ENCODE peak calls at places on chromosomes 4 and X, in five cellular contexts. F is endodermal cell, M is aorta, I is right lobe of liver, X is ovary. E is an unnamed sample. For H3K4me1 and H3K36me3, the result is how much of the 10 kb centered on the place peaks cover.

GRCh38 chr4:113365377-113365776 is 315.9 kb downstream of the ANK2 start:
- DNase-seq in F (no peak), M (no peak), I (no peak), X (no peak), E (no peak)

GRCh38 chr4:125323547-125324100 is 8.9 kb downstream of the FAT4 start:
- DNase-seq in F (no peak), M (no peak), I (no peak), X (no peak), E (no peak)

GRCh38 chr4:7189475-7190277 is 2.7 kb upstream of the SORCS2 start:
- DNase-seq in F (peak), M (no peak), I (no peak), X (no peak), E (peak)

GRCh38 chrX:46912098-46912672 is at the start of gene JADE3:
- DNase-seq in F (peak), M (peak), I (peak), X (peak), E (peak)

GRCh38 chr4:114879916-114880315 is 233.5 kb downstream of the NDST4 start:
- DNase-seq in F (no peak), M (no peak), I (no peak), X (no peak), E (no peak)

GRCh38 chrX:40055495-40055894 is 42.3 kb downstream of the BCOR start:
- DNase-seq in F (no peak), M (no peak), I (no peak), X (no peak), E (no peak)

GRCh38 chrX:132041016-132041415 is 17.9 kb downstream of the STK26 start:
- DNase-seq in F (no peak), M (no peak), I (no peak), X (no peak), E (no peak)

GRCh38 chrX:102651242-102651967 is at the start of gene GPRASP1:
- DNase-seq in F (peak), M (peak), I (peak), X (peak), E (peak)

GRCh38 chr4:120052840-120053239 is 13.8 kb downstream of the MAD2L1 start:
- DNase-seq in F (no peak), M (peak), I (no peak), X (no peak), E (peak)

GRCh38 chr4:94741304-94741703 is 16.5 kb upstream of the BMPR1B start:
- DNase-seq in F (no peak), M (no peak), I (no peak), X (no peak), E (no peak)

GRCh38 chrX:23248187-23248586 is 86.5 kb upstream of the PTCHD1 start:
- DNase-seq in F (no peak), M (no peak), I (no peak), X (no peak), E (no peak)

GRCh38 chrX:45445745-45446412 is 245.2 kb upstream of the DIPK2B start:
- DNase-seq in F (no peak), M (no peak), I (no peak), X (no peak), E (no peak)

GRCh38 chr4:184344435-184344834 is 126.8 kb upstream of the ENPP6 start:
- DNase-seq in F (no peak), M (no peak), I (no peak), X (no peak), E (no peak)
- H3K4me1 ChIP-seq in F (under half), M (under half), I (under half), X (under half), E (half or more)

DNA sequence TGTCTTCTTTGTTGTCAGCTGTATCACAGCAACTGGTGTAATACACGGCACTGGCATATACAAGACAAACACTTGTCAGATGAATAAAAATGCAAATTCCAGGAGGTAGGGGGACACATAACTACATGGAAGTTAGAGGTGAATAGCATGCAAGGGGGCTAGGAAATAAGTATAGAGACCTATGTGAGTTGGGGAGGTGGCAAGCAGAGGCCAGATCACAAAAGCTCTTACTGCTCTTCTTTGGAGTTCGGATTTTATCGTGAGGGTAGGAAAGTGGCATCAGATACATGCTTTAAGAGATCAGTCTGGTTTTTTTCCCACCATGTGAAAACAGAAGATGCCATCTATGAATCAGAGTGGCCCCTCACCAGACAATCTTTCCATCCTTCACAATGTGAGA is 2.8 kb upstream of the SRP72 start:
- DNase-seq in F (no peak), M (no peak), I (no peak), X (no peak), E (no peak)
- H3K36me3 ChIP-seq in F (under half), M (under half), I (under half), X (under half), E (under half)

GRCh38 chr4:159158083-159158617 is 55.3 kb downstream of the RAPGEF2 start:
- DNase-seq in F (no peak), M (no peak), I (no peak), X (no peak), E (no peak)
- H3K4me1 ChIP-seq in F (under half), M (under half), I (under half), X (under half), E (under half)

DNA sequence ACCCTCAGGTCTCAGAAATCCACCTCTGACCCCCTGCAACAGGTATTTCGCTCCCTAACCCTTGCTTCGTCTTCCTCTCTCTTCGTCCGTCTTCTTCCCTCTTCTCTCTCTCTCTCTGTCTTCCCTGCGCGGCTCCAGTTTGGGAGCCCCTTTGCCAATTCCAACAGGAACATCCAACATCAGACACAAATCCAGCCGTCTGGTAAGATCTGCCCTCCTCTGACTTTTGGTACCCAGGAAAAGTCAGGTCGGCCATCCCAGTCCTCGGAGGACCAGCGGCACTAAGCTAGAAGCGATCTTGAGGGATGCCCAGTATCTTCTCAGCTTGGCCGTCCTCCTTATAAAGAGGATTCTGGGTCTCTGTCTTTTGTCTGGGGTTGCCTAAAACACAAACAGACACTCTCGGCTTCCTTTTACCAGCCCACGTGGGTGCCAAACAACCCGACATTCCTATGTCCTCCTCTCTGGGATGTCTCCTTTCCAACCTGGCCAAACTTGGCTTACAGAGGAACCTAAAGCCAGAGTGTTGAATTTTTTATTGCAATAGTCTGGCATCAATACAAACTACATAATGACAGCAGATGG is 7.7 kb downstream of the ASMTL start:
- DNase-seq in F (peak), M (peak), I (no peak), X (peak), E (peak)
- H3K36me3 ChIP-seq in F (under half), M (under half), I (under half), X (under half), E (under half)

GRCh38 chr4:185813133-185813532 is 1.1 kb upstream of the SORBS2 start:
- DNase-seq in F (no peak), M (no peak), I (no peak), X (no peak), E (no peak)
- H3K4me1 ChIP-seq in F (under half), M (under half), I (under half), X (under half), E (under half)

GRCh38 chr4:186598686-186599085 is 43.3 kb upstream of the MTNR1A start:
- DNase-seq in F (no peak), M (no peak), I (no peak), X (no peak), E (no peak)

GRCh38 chr4:186599483-186599882 is 44.1 kb upstream of the MTNR1A start:
- DNase-seq in F (no peak), M (no peak), I (no peak), X (no peak), E (no peak)

GRCh38 chr4:186596850-186597390 is 41.6 kb upstream of the MTNR1A start:
- DNase-seq in F (no peak), M (no peak), I (no peak), X (no peak), E (no peak)

GRCh38 chr4:186593587-186593973 is 38.2 kb upstream of the MTNR1A start:
- DNase-seq in F (no peak), M (no peak), I (no peak), X (no peak), E (no peak)

GRCh38 chr4:186596346-186596745 is 41.0 kb upstream of the MTNR1A start:
- DNase-seq in F (no peak), M (no peak), I (no peak), X (no peak), E (no peak)
- H3K36me3 ChIP-seq in F (half or more), M (under half), I (under half), X (under half), E (half or more)

E was measured in left lung.